ENCODE peak calls at places on chromosomes 1 and 21, in seven cellular contexts. P is CD8-positive, alpha-beta memory T cell; A is neuronal stem cell; B is sigmoid colon; Y is neural progenitor cell; E is fibroblast of pulmonary artery; D is dorsolateral prefrontal cortex. C is an unnamed sample.

GRCh38 chr1:206955476-206956312 is 9.4 kb upstream of the PIGR start:
- DNase-seq in P (no peak), A (no peak), B (no peak), Y (no peak), E (no peak), D (no peak), C (peak)

GRCh38 chr1:164982545-164982944 is 374.0 kb downstream of the LMX1A start:
- DNase-seq in P (no peak), A (no peak), B (no peak), Y (peak), E (no peak), D (no peak), C (no peak)

GRCh38 chr1:66380452-66381212 is 153.3 kb upstream of the SGIP1 start:
- DNase-seq in P (no peak), A (no peak), B (no peak), Y (no peak), E (no peak), D (no peak), C (peak)

GRCh38 chr1:184840596-184840995 is 85.9 kb upstream of the EDEM3 start:
- DNase-seq in P (peak), A (no peak), B (no peak), Y (no peak), E (no peak), D (no peak), C (no peak)

GRCh38 chr1:185551008-185551407 is 183.2 kb upstream of the HMCN1 start:
- DNase-seq in P (no peak), A (no peak), B (peak), Y (no peak), E (no peak), D (no peak), C (no peak)

GRCh38 chr1:28200234-28200873 is 23.9 kb upstream of the PTAFR start:
- DNase-seq in P (no peak), A (no peak), B (no peak), Y (no peak), E (no peak), D (no peak), C (no peak)

GRCh38 chr21:37917612-37918011 is 1.4 kb upstream of the KCNJ6 start:
- DNase-seq in P (no peak), A (no peak), B (no peak), Y (no peak), E (peak), D (no peak), C (no peak)

GRCh38 chr1:193114485-193115095 is 7.2 kb upstream of the CDC73 start:
- DNase-seq in P (no peak), A (no peak), B (no peak), Y (no peak), E (no peak), D (no peak), C (no peak)

GRCh38 chr1:212137854-212138253 is 102.3 kb downstream of the DTL start:
- DNase-seq in P (no peak), A (no peak), B (no peak), Y (no peak), E (no peak), D (no peak), C (no peak)

GRCh38 chr1:23101891-23102688 is 66.6 kb downstream of the LUZP1 start:
- DNase-seq in P (no peak), A (no peak), B (no peak), Y (no peak), E (peak), D (no peak), C (no peak)

GRCh38 chr1:228265167-228265566 is 57.3 kb downstream of the OBSCN start:
- DNase-seq in P (no peak), A (no peak), B (no peak), Y (no peak), E (peak), D (no peak), C (no peak)

GRCh38 chr21:19540287-19540686 is 1136.7 kb upstream of the TMPRSS15 start:
- DNase-seq in P (no peak), A (no peak), B (no peak), Y (no peak), E (no peak), D (no peak), C (no peak)

GRCh38 chr21:31176080-31176551 is 137.8 kb upstream of the KRTAP19-8 start:
- DNase-seq in P (no peak), A (no peak), B (no peak), Y (no peak), E (no peak), D (no peak), C (no peak)

GRCh38 chr1:32981003-32981909 is 16.6 kb upstream of the RNF19B start:
- DNase-seq in P (peak), A (no peak), B (no peak), Y (no peak), E (peak), D (no peak), C (peak)

GRCh38 chr1:221071761-221072160 is 192.5 kb downstream of the HLX start:
- DNase-seq in P (no peak), A (no peak), B (no peak), Y (no peak), E (no peak), D (no peak), C (no peak)

GRCh38 chr21:15617968-15618367 is 111.8 kb upstream of the USP25 start:
- DNase-seq in P (no peak), A (peak), B (no peak), Y (peak), E (peak), D (no peak), C (no peak)

GRCh38 chr1:214076341-214077035 is 88.7 kb downstream of the PROX1 start:
- DNase-seq in P (no peak), A (no peak), B (no peak), Y (no peak), E (no peak), D (peak), C (no peak)

GRCh38 chr1:117237701-117238413 is 27.1 kb upstream of the VTCN1 start:
- DNase-seq in P (no peak), A (no peak), B (no peak), Y (no peak), E (peak), D (no peak), C (no peak)

GRCh38 chr21:23687154-23687553 is 1920.1 kb downstream of the MRPL39 start:
- DNase-seq in P (no peak), A (no peak), B (no peak), Y (no peak), E (no peak), D (no peak), C (no peak)

GRCh38 chr1:79614762-79615161 is 608.2 kb upstream of the ADGRL4 start:
- DNase-seq in P (no peak), A (no peak), B (no peak), Y (no peak), E (peak), D (no peak), C (no peak)

GRCh38 chr1:57638239-57638638 is 214.4 kb upstream of the DAB1 start:
- DNase-seq in P (no peak), A (no peak), B (no peak), Y (no peak), E (no peak), D (no peak), C (no peak)

GRCh38 chr1:24769656-24770651 is 24.7 kb downstream of the CLIC4 start:
- DNase-seq in P (no peak), A (no peak), B (no peak), Y (no peak), E (peak), D (no peak), C (no peak)

GRCh38 chr21:28397040-28397439 is 595.6 kb downstream of the LTN1 start:
- DNase-seq in P (no peak), A (no peak), B (no peak), Y (no peak), E (no peak), D (no peak), C (no peak)

GRCh38 chr21:44612669-44613229 is 870 bp downstream of the KRTAP10-8 start:
- DNase-seq in P (no peak), A (no peak), B (peak), Y (no peak), E (no peak), D (no peak), C (no peak)

GRCh38 chr1:159944623-159945455 is 574 bp downstream of the IGSF9 start:
- DNase-seq in P (no peak), A (no peak), B (no peak), Y (no peak), E (peak), D (no peak), C (no peak)

GRCh38 chr1:159856576-159856975 is 5.9 kb downstream of the VSIG8 start:
- DNase-seq in P (no peak), A (no peak), B (no peak), Y (no peak), E (no peak), D (no peak), C (no peak)

GRCh38 chr21:37079211-37079824 is 6.3 kb downstream of the TTC3 start:
- DNase-seq in P (no peak), A (no peak), B (no peak), Y (no peak), E (no peak), D (no peak), C (no peak)

GRCh38 chr1:155297431-155297830 is 3.8 kb downstream of the PKLR start:
- DNase-seq in P (no peak), A (no peak), B (no peak), Y (no peak), E (no peak), D (no peak), C (no peak)

GRCh38 chr1:155294520-155295182 is 6.6 kb downstream of the PKLR start:
- DNase-seq in P (no peak), A (no peak), B (no peak), Y (peak), E (no peak), D (no peak), C (no peak)

GRCh38 chr1:155295942-155296267 is 5.3 kb downstream of the PKLR start:
- DNase-seq in P (no peak), A (no peak), B (no peak), Y (no peak), E (no peak), D (no peak), C (no peak)

GRCh38 chr1:155296660-155297059 is 4.6 kb downstream of the PKLR start:
- DNase-seq in P (no peak), A (no peak), B (no peak), Y (no peak), E (no peak), D (no peak), C (no peak)

DNA sequence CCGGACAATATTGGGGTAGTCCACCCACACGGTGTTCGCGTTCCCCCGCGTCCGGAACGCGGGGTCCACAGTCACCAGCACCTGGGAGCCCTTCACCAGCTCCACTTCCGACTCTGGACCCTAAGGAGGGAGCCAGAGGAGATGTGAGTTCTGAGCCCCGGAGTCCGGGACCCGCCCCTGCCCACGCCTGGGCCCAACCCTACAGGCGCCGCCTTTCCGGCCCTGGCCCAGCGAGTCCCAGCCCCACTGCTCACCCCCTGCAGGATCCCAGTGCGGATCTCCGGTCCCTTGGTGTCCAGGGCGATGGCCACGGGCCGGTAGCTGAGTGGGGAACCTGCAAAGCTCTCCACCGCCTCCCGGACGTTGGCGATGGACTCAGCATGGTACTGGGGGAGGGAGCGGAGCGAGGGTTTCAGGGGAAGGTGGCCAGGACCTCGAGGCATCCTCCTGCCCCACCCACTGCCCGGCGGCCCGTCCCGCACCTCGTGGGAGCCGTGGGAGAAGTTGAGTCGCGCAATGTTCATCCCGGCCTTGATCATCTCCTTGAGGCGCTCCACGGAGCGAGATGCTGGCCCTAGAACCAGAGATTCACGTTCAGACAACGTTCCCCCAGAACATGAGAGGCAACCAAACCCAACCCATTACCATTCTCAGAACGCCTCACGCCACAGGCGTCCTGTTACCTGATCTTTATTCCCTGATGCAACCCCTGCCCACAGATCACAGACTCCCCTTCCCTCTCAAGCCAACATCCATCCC is 5.9 kb downstream of the PKLR start:
- DNase-seq in P (no peak), A (no peak), B (no peak), Y (no peak), E (no peak), D (no peak), C (no peak)
- H3K4me3 ChIP-seq in P (no peak), A (peak), B (no peak), Y (peak), E (no peak), D (peak), C (no peak)

DNA sequence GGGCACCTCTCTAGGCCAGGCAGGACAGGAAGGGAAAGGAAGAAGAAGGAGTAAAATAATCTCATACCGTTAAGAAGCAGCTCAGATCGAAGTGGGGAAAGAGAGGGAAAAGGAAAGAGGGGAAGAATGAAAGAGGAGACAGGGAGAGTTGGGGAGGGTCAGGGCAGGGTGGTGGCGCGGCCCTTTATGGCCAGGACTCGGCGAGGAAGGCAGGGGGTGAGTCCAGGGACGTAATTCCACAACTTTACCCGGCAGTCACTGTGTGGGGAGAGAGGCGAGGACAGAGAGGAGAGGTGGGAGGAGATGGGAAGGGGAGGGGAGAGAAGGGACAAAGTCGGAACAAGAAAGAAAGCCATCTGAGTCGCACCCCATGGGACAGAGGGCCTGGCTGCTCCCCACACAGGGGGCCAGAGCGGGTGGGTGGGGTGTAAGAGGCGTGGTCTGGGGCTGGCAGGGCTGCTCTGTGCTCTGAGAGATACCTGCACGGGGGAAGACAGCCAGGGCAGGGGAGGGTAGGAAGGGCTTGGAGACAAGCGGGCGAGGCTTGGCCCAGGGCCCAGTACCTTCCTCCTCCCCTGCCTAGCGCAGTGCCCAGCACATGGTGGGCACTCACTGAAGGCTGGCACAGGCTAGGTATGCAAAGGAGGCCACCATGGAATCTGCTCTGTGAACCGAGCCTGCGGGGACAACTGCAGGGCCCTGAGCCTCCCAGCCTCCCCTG is 49.4 kb downstream of the KIF21B start:
- DNase-seq in P (no peak), A (no peak), B (no peak), Y (no peak), E (no peak), D (no peak), C (peak)
- H3K4me3 ChIP-seq in P (no peak), A (no peak), B (no peak), Y (no peak), E (no peak), D (no peak), C (no peak)

GRCh38 chr1:44521378-44522080 is 116.5 kb downstream of the RNF220 start:
- DNase-seq in P (no peak), A (no peak), B (no peak), Y (no peak), E (no peak), D (no peak), C (no peak)

GRCh38 chr1:44524180-44524579 is 119.1 kb downstream of the RNF220 start:
- DNase-seq in P (no peak), A (no peak), B (no peak), Y (peak), E (no peak), D (no peak), C (no peak)

GRCh38 chr1:44526295-44527073 is 121.4 kb downstream of the RNF220 start:
- DNase-seq in P (no peak), A (no peak), B (no peak), Y (no peak), E (no peak), D (no peak), C (no peak)

GRCh38 chr1:44523747-44524146 is 118.7 kb downstream of the RNF220 start:
- DNase-seq in P (no peak), A (no peak), B (no peak), Y (peak), E (no peak), D (no peak), C (no peak)

GRCh38 chr1:44524655-44525530 is 119.8 kb downstream of the RNF220 start:
- DNase-seq in P (no peak), A (no peak), B (no peak), Y (peak), E (no peak), D (no peak), C (no peak)
- H3K4me3 ChIP-seq in P (no peak), A (no peak), B (no peak), Y (peak), E (no peak), D (peak), C (no peak)

DNA sequence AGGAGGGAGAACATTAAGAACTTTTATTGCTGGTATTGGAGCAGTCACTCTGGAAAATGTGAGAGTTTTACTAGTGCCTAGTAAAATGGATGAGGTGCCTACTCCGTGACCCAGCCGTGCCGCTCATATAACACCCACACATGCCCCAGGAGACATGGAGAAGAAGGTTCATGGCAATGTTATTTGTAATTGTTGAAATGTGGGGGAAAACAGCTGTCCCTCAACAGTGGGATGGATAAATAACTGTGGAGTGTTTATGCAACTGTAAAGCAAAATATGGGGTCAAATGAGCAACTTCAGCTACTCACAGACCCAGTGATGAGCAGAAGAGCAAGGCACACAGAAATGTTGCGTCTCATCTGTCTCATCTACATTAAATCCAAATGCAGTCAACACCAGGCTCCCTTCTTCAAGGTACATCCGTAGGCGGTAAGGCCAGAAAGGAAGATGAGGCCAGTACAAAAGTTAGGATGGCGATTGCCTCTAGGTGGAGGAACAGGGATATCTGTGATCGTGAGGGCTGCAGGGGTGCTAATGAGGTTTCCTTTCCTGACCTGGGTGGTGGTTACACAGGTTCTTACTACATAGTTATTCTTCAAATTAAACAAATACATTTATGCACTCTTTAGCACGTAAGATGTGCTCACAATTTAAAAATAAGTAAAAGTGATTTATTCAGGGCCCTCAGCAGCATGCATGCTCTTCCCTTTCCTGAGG is 1.3 kb upstream of the MYBPH start:
- DNase-seq in P (no peak), A (no peak), B (no peak), Y (no peak), E (no peak), D (no peak), C (no peak)
- H3K4me3 ChIP-seq in P (no peak), A (no peak), B (no peak), Y (no peak), E (no peak), D (no peak), C (no peak)